ENCODE peak calls at places on chromosome 17, in six cellular contexts. D, C, R, I, Q and F are unnamed samples.

GRCh38 chr17:62648247-62648953 is 20.9 kb downstream of the MRC2 start:
- DNase-seq in D (no peak), C (peak), R (no peak), I (no peak), Q (no peak), F (no peak)

GRCh38 chr17:3867606-3868005 is 21.6 kb upstream of the NCBP3 start:
- DNase-seq in D (no peak), C (no peak), R (no peak), I (no peak), Q (no peak), F (no peak)

GRCh38 chr17:19238167-19238505 is 970 bp downstream of the EPN2 start:
- DNase-seq in D (peak), C (peak), R (no peak), I (peak), Q (peak), F (no peak)

GRCh38 chr17:57004944-57005579 is 27.1 kb downstream of the SCPEP1 start:
- DNase-seq in D (no peak), C (no peak), R (no peak), I (peak), Q (no peak), F (peak)

GRCh38 chr17:8384801-8385335 is 1.9 kb upstream of the RPL26 start:
- DNase-seq in D (no peak), C (no peak), R (no peak), I (peak), Q (no peak), F (no peak)

GRCh38 chr17:164536-165235 is 16.8 kb downstream of the DOC2B start:
- DNase-seq in D (peak), C (peak), R (peak), I (peak), Q (peak), F (peak)

GRCh38 chr17:47869114-47869513 is 18.2 kb upstream of the SP6 start:
- DNase-seq in D (no peak), C (no peak), R (no peak), I (no peak), Q (no peak), F (no peak)

GRCh38 chr17:58245428-58246103 is 7.2 kb downstream of the LPO start:
- DNase-seq in D (no peak), C (no peak), R (no peak), I (no peak), Q (no peak), F (no peak)

GRCh38 chr17:18187816-18188761 is 4.5 kb downstream of the ALKBH5 start:
- DNase-seq in D (no peak), C (no peak), R (no peak), I (no peak), Q (no peak), F (no peak)

GRCh38 chr17:58192612-58193011 is at the start of gene EPX:
- DNase-seq in D (no peak), C (no peak), R (no peak), I (no peak), Q (no peak), F (no peak)

GRCh38 chr17:46191332-46192210 is 1.7 kb downstream of the KANSL1 start:
- DNase-seq in D (peak), C (no peak), R (peak), I (peak), Q (peak), F (peak)

GRCh38 chr17:9334536-9335446 is 240.8 kb downstream of the STX8 start:
- DNase-seq in D (no peak), C (no peak), R (no peak), I (no peak), Q (no peak), F (no peak)

GRCh38 chr17:32529604-32530003 is 42.8 kb downstream of the CDK5R1 start:
- DNase-seq in D (no peak), C (no peak), R (no peak), I (no peak), Q (no peak), F (no peak)

GRCh38 chr17:31758646-31759045 is 100.4 kb downstream of the COPRS start:
- DNase-seq in D (no peak), C (no peak), R (no peak), I (no peak), Q (no peak), F (no peak)

GRCh38 chr17:74779948-74780400 is 3.8 kb upstream of the NAT9 start:
- DNase-seq in D (no peak), C (peak), R (no peak), I (no peak), Q (no peak), F (no peak)

GRCh38 chr17:7839199-7839889 is 5.3 kb downstream of the KDM6B start:
- DNase-seq in D (no peak), C (no peak), R (no peak), I (no peak), Q (no peak), F (no peak)

GRCh38 chr17:28986714-28987367 is 19.0 kb downstream of the SEZ6 start:
- DNase-seq in D (no peak), C (no peak), R (no peak), I (no peak), Q (no peak), F (no peak)

GRCh38 chr17:35607239-35607817 is 20.2 kb downstream of the AP2B1 start:
- DNase-seq in D (no peak), C (no peak), R (no peak), I (no peak), Q (no peak), F (no peak)

GRCh38 chr17:10224592-10225195 is 26.3 kb upstream of the GAS7 start:
- DNase-seq in D (no peak), C (no peak), R (no peak), I (no peak), Q (no peak), F (no peak)

GRCh38 chr17:35256629-35257028 is 13.8 kb downstream of the SLFN5 start:
- DNase-seq in D (peak), C (no peak), R (no peak), I (peak), Q (no peak), F (no peak)

GRCh38 chr17:27893834-27894503 is 804 bp upstream of the LYRM9 start:
- DNase-seq in D (no peak), C (no peak), R (no peak), I (no peak), Q (no peak), F (peak)

GRCh38 chr17:49588726-49589555 is 13.3 kb downstream of the NXPH3 start:
- DNase-seq in D (no peak), C (no peak), R (no peak), I (no peak), Q (no peak), F (no peak)

GRCh38 chr17:74449306-74449705 is 17.1 kb upstream of the CD300A start:
- DNase-seq in D (no peak), C (no peak), R (no peak), I (no peak), Q (no peak), F (no peak)

GRCh38 chr17:57685499-57686132 is 59.5 kb downstream of the CCDC182 start:
- DNase-seq in D (no peak), C (no peak), R (no peak), I (no peak), Q (no peak), F (no peak)

GRCh38 chr17:79618383-79619067 is 7.7 kb upstream of the RBFOX3 start:
- DNase-seq in D (no peak), C (peak), R (no peak), I (no peak), Q (no peak), F (no peak)

GRCh38 chr17:58337126-58337599 is 8.6 kb upstream of the TSPOAP1 start:
- DNase-seq in D (no peak), C (peak), R (no peak), I (peak), Q (no peak), F (no peak)

GRCh38 chr17:12898110-12898509 is 108.8 kb downstream of the ARHGAP44 start:
- DNase-seq in D (no peak), C (no peak), R (no peak), I (no peak), Q (no peak), F (no peak)

GRCh38 chr17:81242421-81243332 is 3.6 kb downstream of the NDUFAF8 start:
- DNase-seq in D (no peak), C (no peak), R (no peak), I (no peak), Q (no peak), F (no peak)

GRCh38 chr17:21089145-21089544 is 37.6 kb upstream of the DHRS7B start:
- DNase-seq in D (no peak), C (no peak), R (no peak), I (no peak), Q (peak), F (peak)

GRCh38 chr17:7946441-7946840 is 14.4 kb downstream of the CNTROB start:
- DNase-seq in D (no peak), C (no peak), R (no peak), I (no peak), Q (no peak), F (no peak)

GRCh38 chr17:8791248-8791909 is 7.8 kb downstream of the MFSD6L start:
- DNase-seq in D (no peak), C (no peak), R (no peak), I (peak), Q (no peak), F (no peak)

GRCh38 chr17:51144266-51145022 is 8.9 kb upstream of the NME1 start:
- DNase-seq in D (no peak), C (no peak), R (no peak), I (peak), Q (no peak), F (peak)